ENCODE peak calls at places on chromosomes 12 and 14, in five cellular contexts. Y, D, W, I and A are unnamed samples.

GRCh38 chr14:93903342-93904184 is 23.6 kb upstream of the FAM181A start:
- DNase-seq in Y (no peak), D (no peak), W (no peak), I (no peak), A (no peak)

GRCh38 chr12:124500232-124501079 is 67.0 kb downstream of the NCOR2 start:
- DNase-seq in Y (no peak), D (no peak), W (no peak), I (no peak), A (no peak)

GRCh38 chr14:55807992-55808391 is 228.0 kb downstream of the KTN1 start:
- DNase-seq in Y (no peak), D (no peak), W (no peak), I (no peak), A (no peak)

GRCh38 chr12:117844114-117844513 is 124.7 kb downstream of the KSR2 start:
- DNase-seq in Y (no peak), D (no peak), W (no peak), I (no peak), A (no peak)

GRCh38 chr12:117972341-117972740 is 3.6 kb upstream of the KSR2 start:
- DNase-seq in Y (no peak), D (no peak), W (no peak), I (no peak), A (no peak)

GRCh38 chr14:31926123-31926522 is 151.0 kb upstream of the ARHGAP5 start:
- DNase-seq in Y (peak), D (no peak), W (peak), I (no peak), A (no peak)

GRCh38 chr14:101980700-101981099 is 16.3 kb downstream of the DYNC1H1 start:
- DNase-seq in Y (no peak), D (no peak), W (peak), I (peak), A (peak)

GRCh38 chr12:104699489-104700194 is 242.9 kb downstream of the CHST11 start:
- DNase-seq in Y (no peak), D (no peak), W (no peak), I (no peak), A (no peak)